ENCODE peak calls at places on chromosome 20, in six cellular contexts. O is IMR-90, G is H9, U is H1, Z is trophoblast cell, M is mesenchymal stem cell. L is an unnamed sample.

GRCh38 chr20:16528078-16528477 is 45.2 kb downstream of the KIF16B start:
- DNase-seq in U (no peak), G (no peak), M (peak; percentile 94), O (peak; percentile 96), Z (peak; percentile 53), L (no peak)

GRCh38 chr20:32820000-32820697 is 395 bp downstream of the MAPRE1 start:
- DNase-seq in G (peak; percentile 92), O (peak; percentile 40), M (peak; percentile 62), Z (peak; percentile 22), U (peak; percentile 93), L (peak; percentile 76)

GRCh38 chr20:44057698-44058675 is 129.0 kb downstream of the JPH2 start:
- DNase-seq in U (peak; percentile 33), G (no peak), O (peak; percentile 44), M (peak; percentile 42), Z (no peak), L (no peak)

GRCh38 chr20:51456511-51457280 is 85.8 kb downstream of the NFATC2 start:
- DNase-seq in M (peak; percentile 97), U (no peak), O (peak; percentile 95), Z (peak; percentile 36), G (peak; percentile 54), L (no peak)

GRCh38 chr20:63224272-63225081 is 8.5 kb upstream of the YTHDF1 start:
- DNase-seq in U (no peak), O (peak; percentile 44), G (no peak), M (peak; percentile 61), Z (peak; percentile 86), L (no peak)

GRCh38 chr20:23606652-23607049 is 934 bp upstream of the CST9 start:
- DNase-seq in M (peak; percentile 75), U (peak; percentile 95), G (peak; percentile 92), O (peak; percentile 64), Z (peak; percentile 91), L (peak; percentile 52)

GRCh38 chr20:62752181-62752670 is 43.6 kb downstream of the NTSR1 start:
- DNase-seq in Z (no peak), O (no peak), M (no peak), G (no peak), U (no peak), L (no peak)

GRCh38 chr20:22226849-22227248 is 357.5 kb downstream of the FOXA2 start:
- DNase-seq in M (no peak), Z (no peak), O (no peak), G (no peak), U (no peak), L (no peak)

GRCh38 chr20:45174434-45175364 is at the start of gene PI3:
- DNase-seq in O (no peak), U (no peak), G (no peak), M (peak; percentile 1), Z (peak; percentile 80), L (no peak)

GRCh38 chr20:13396826-13397225 is 175.8 kb downstream of the ISM1 start:
- DNase-seq in M (no peak), Z (no peak), G (no peak), U (no peak), O (no peak), L (no peak)

GRCh38 chr20:53917145-53918009 is 153.0 kb downstream of the BCAS1 start:
- DNase-seq in M (peak; percentile 84), O (no peak), Z (peak; percentile 38), G (no peak), U (no peak), L (no peak)

GRCh38 chr20:62921119-62921687 is 5.1 kb downstream of the DIDO1 start:
- DNase-seq in U (no peak), G (peak; percentile 75), Z (peak; percentile 73), M (peak; percentile 83), O (peak; percentile 53), L (peak; percentile 65)

GRCh38 chr20:62046431-62046830 is 19.2 kb downstream of the TAF4 start:
- DNase-seq in Z (no peak), U (no peak), M (no peak), G (no peak), O (no peak), L (no peak)

GRCh38 chr20:62666736-62667529 is 24.6 kb downstream of the SLCO4A1 start:
- DNase-seq in U (no peak), Z (peak; percentile 55), M (no peak), O (peak; percentile 20), G (no peak), L (no peak)

GRCh38 chr20:17735959-17736621 is 36.3 kb downstream of the BANF2 start:
- DNase-seq in U (no peak), M (no peak), Z (no peak), G (no peak), O (peak; percentile 26), L (no peak)

GRCh38 chr20:1392443-1392692 is 486 bp downstream of the FKBP1A start:
- DNase-seq in Z (peak; percentile 49), U (no peak), G (no peak), O (no peak), M (no peak), L (no peak)

GRCh38 chr20:1392693-1393506 is at the start of gene FKBP1A:
- DNase-seq in M (peak; percentile 90), G (peak; percentile 82), Z (peak; percentile 87), U (peak; percentile 85), O (peak; percentile 90), L (peak; percentile 74)

GRCh38 chr20:1390552-1391403 is 2.1 kb downstream of the FKBP1A start:
- DNase-seq in O (no peak), U (no peak), G (no peak), Z (no peak), M (no peak), L (no peak)

GRCh38 chr20:1393507-1393882 is 641 bp upstream of the FKBP1A start:
- DNase-seq in Z (no peak), M (no peak), U (no peak), O (no peak), G (no peak), L (no peak)

DNA sequence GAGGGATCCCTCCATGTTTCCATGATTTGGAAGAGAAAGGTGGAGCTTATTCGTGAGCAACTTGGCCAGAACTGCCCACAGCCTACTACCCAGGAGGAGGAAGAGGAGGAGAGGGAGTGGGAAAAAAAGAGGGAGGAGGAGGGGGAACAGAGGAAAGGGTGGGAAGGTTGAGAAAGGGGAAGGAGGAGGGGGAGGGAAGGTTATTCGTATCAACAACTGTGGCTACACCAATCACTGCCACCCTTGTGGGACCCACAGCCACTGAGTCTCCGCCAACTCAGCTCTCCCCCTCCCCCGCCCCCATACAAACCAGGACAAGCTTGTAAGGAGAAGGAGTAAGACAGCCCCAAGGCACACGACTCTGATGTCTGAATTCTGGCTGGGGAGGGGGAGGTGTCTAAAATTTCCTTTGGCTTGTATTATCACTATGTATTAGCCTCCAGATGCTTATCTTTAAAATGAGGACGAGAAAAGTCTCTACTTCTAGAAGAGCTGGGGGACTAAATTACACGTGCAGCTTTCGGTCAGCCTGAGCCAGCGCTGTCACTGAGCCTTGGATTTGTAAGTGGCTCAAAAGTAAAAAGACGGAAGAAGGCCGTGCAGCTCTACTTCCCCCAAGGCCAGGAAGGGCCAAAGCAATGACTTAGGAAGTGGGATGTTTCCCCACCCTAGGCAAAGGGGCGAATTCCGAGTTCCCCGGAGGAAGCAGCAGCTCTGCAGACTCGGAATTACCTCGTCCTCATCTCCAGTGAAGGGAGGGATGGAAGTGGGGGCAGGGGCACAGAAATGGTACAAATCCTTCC is 1.0 kb downstream of the FKBP1A start:
- DNase-seq in M (peak; percentile 80), Z (no peak), G (peak; percentile 62), O (peak; percentile 43), U (no peak), L (no peak)
- H3K23ac ChIP-seq in M (peak overlapping the region; percentile 87), Z (no peak overlapping the region), G (no peak overlapping the region), O (peak overlapping the region; percentile 92), U (no peak overlapping the region), L (no peak overlapping the region)

GRCh38 chr20:50014570-50015562 is 32.1 kb downstream of the SNAI1 start:
- DNase-seq in Z (no peak), U (no peak), O (no peak), M (no peak), G (no peak), L (no peak)
- H3K4ac ChIP-seq in Z (peak overlapping the region; percentile 51), U (peak overlapping the region; percentile 90), O (no peak overlapping the region), M (peak overlapping the region; percentile 54), G (no peak overlapping the region), L (no peak overlapping the region)

GRCh38 chr20:8018928-8019177 is 708 bp downstream of the TMX4 start:
- DNase-seq in Z (no peak), M (no peak), U (no peak), O (peak; percentile 15), G (no peak), L (no peak)

GRCh38 chr20:8019178-8019997 is at the start of gene TMX4:
- DNase-seq in G (peak; percentile 96), O (peak; percentile 94), M (peak; percentile 97), Z (peak; percentile 97), U (peak; percentile 95), L (peak; percentile 92)

GRCh38 chr20:8019998-8020247 is 362 bp upstream of the TMX4 start:
- DNase-seq in U (no peak), O (no peak), Z (no peak), M (no peak), G (no peak), L (no peak)

GRCh38 chr20:8020314-8021079 is 936 bp upstream of the TMX4 start:
- DNase-seq in M (peak; percentile 46), G (no peak), U (no peak), O (no peak), Z (no peak), L (no peak)

DNA sequence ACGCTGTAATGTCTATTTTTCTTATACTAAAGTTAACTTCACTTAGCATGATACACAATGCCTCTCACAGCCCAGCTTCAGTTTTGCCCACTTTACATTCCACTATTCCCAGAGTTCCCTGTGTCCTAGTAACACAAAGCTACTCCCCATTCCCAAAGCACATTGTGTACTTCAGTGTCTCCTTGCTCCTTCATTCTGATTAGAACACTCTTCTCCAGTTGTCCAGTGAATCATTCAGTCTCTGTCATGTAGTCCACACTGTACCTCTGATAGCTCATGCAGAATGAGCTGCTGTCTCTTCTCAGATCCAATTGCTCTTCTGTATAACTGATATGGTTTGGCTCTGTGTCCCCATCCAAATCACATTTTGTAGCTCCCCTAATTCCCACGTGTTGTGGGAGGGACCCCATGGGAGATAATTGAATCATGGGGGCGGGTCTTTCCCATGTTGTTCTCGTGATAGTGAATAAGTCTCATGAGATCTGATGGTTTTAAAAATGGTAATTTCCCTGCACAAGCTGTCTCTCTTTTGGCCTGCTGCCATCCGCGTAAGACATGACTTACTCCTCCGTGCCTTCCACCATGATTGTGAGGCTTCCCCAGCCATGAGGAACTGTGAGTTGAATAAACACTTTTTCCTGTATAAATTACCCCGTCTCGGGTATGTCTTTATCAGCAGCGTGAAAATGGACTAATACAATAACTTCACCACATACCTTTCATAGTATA is 2.1 kb upstream of the TMX4 start:
- DNase-seq in O (no peak), M (peak; percentile 3), U (no peak), G (no peak), Z (no peak), L (no peak)
- H3K14ac ChIP-seq in O (no peak overlapping the region), M (no peak overlapping the region), U (no peak overlapping the region), G (no peak overlapping the region), Z (no peak overlapping the region), L (no peak overlapping the region)

GRCh38 chr20:6852478-6852877 is 85.0 kb downstream of the BMP2 start:
- DNase-seq in O (no peak), U (no peak), M (no peak), G (no peak), Z (no peak), L (no peak)

GRCh38 chr20:6845141-6845540 is 77.7 kb downstream of the BMP2 start:
- DNase-seq in M (no peak), O (no peak), Z (no peak), G (no peak), U (no peak), L (no peak)

GRCh38 chr20:6848041-6848440 is 80.6 kb downstream of the BMP2 start:
- DNase-seq in O (no peak), Z (no peak), M (no peak), G (no peak), U (no peak), L (no peak)

GRCh38 chr20:6851136-6851535 is 83.7 kb downstream of the BMP2 start:
- DNase-seq in O (no peak), G (no peak), Z (no peak), U (no peak), M (no peak), L (no peak)

GRCh38 chr20:6848992-6849391 is 81.5 kb downstream of the BMP2 start:
- DNase-seq in Z (no peak), G (no peak), O (no peak), M (no peak), U (no peak), L (no peak)
- H3K23ac ChIP-seq in Z (no peak overlapping the region), G (no peak overlapping the region), O (no peak overlapping the region), M (no peak overlapping the region), U (no peak overlapping the region), L (no peak overlapping the region)